ENCODE peak calls at places on chromosomes 13 and 19, in ten cellular contexts. Q, B, O, H, X, J, K, E, Y and C are unnamed samples.

GRCh38 chr19:39211731-39212376 is 7.8 kb upstream of the SYCN start:
- DNase-seq in K (no peak), X (no peak), B (no peak), E (no peak), Q (no peak), H (no peak), Y (no peak), O (no peak), J (no peak), C (no peak)

GRCh38 chr13:30872685-30873443 is 33.2 kb upstream of the MEDAG start:
- DNase-seq in E (peak; percentile 80), Q (no peak), H (peak; percentile 61), X (no peak), Y (no peak), K (no peak), J (peak; percentile 46), O (no peak), B (peak; percentile 77), C (peak; percentile 58)

GRCh38 chr13:90769387-90769786 is 578.1 kb upstream of the MIR17HG start:
- DNase-seq in E (no peak), J (no peak), B (no peak), Y (no peak), O (no peak), K (no peak), X (no peak), Q (no peak), H (no peak), C (no peak)

GRCh38 chr19:10567696-10568443 is 909 bp downstream of the CDKN2D start:
- DNase-seq in J (no peak), X (no peak), B (no peak), H (peak; percentile 35), Y (no peak), E (no peak), O (no peak), Q (no peak), K (no peak), C (no peak)

GRCh38 chr13:26965976-26966375 is 205.4 kb upstream of the GPR12 start:
- DNase-seq in K (no peak), X (no peak), Q (no peak), J (no peak), Y (no peak), O (peak; percentile 66), E (no peak), B (no peak), H (no peak), C (no peak)

GRCh38 chr13:85366759-85367417 is 432.3 kb downstream of the SLITRK6 start:
- DNase-seq in B (no peak), O (no peak), E (no peak), Y (no peak), K (no peak), H (no peak), J (no peak), Q (no peak), X (no peak), C (no peak)

GRCh38 chr13:96686286-96686685 is 308.0 kb downstream of the OXGR1 start:
- DNase-seq in J (no peak), Q (no peak), B (no peak), Y (no peak), O (no peak), H (no peak), X (no peak), K (no peak), E (no peak), C (no peak)

GRCh38 chr19:18264428-18264827 is 9.8 kb downstream of the IQCN start:
- DNase-seq in H (no peak), Q (no peak), X (no peak), B (no peak), O (no peak), J (no peak), K (no peak), E (no peak), Y (no peak), C (no peak)

GRCh38 chr19:45716314-45717130 is 14.2 kb downstream of the FBXO46 start:
- DNase-seq in H (peak; percentile 9), O (peak; percentile 2), B (no peak), Q (no peak), E (peak; percentile 38), K (no peak), J (no peak), Y (no peak), X (no peak), C (no peak)

GRCh38 chr19:16587031-16588023 is 15.1 kb upstream of the SLC35E1 start:
- DNase-seq in H (peak; percentile 91), B (no peak), E (no peak), X (peak; percentile 52), Q (no peak), J (no peak), O (no peak), K (peak; percentile 89), Y (no peak), C (peak; percentile 68)

GRCh38 chr13:74027161-74027779 is 106.9 kb downstream of the KLF12 start:
- DNase-seq in J (no peak), K (peak; percentile 65), Q (no peak), X (no peak), B (no peak), Y (no peak), H (no peak), O (no peak), E (no peak), C (no peak)

GRCh38 chr19:33302974-33303790 is 848 bp upstream of the CEBPA start:
- DNase-seq in H (peak; percentile 68), Y (no peak), B (no peak), E (no peak), K (no peak), X (no peak), J (peak; percentile 70), O (peak; percentile 37), Q (no peak), C (no peak)

GRCh38 chr13:22549126-22549525 is 631.7 kb upstream of the SGCG start:
- DNase-seq in K (no peak), O (no peak), J (no peak), B (no peak), H (no peak), Q (no peak), X (no peak), Y (no peak), E (no peak), C (no peak)

GRCh38 chr19:1295169-1296012 is 9.7 kb downstream of the EFNA2 start:
- DNase-seq in Q (no peak), B (no peak), H (no peak), K (no peak), J (no peak), Y (peak; percentile 36), O (no peak), X (no peak), E (no peak), C (no peak)

GRCh38 chr19:14248578-14249011 is 42.6 kb upstream of the ADGRL1 start:
- DNase-seq in Q (no peak), J (no peak), H (no peak), B (peak; percentile 87), O (peak; percentile 93), X (peak; percentile 23), Y (no peak), E (no peak), K (peak; percentile 33), C (peak; percentile 13)

GRCh38 chr13:28469316-28469715 is 25.6 kb downstream of the FLT1 start:
- DNase-seq in O (no peak), Q (no peak), Y (no peak), E (no peak), K (no peak), H (no peak), X (no peak), B (no peak), J (no peak), C (no peak)

GRCh38 chr19:38812004-38812840 is 523 bp downstream of the LGALS4 start:
- DNase-seq in Q (no peak), J (no peak), H (no peak), B (no peak), Y (no peak), X (no peak), K (no peak), E (no peak), O (no peak), C (no peak)

GRCh38 chr19:18295034-18295451 is 13.6 kb upstream of the JUND start:
- DNase-seq in B (no peak), Q (no peak), E (no peak), H (no peak), Y (no peak), O (no peak), K (no peak), J (no peak), X (no peak), C (no peak)

GRCh38 chr19:39825531-39826076 is 8.4 kb downstream of the DYRK1B start:
- DNase-seq in K (no peak), O (no peak), Q (no peak), H (no peak), J (no peak), E (no peak), B (no peak), X (no peak), Y (no peak), C (no peak)

GRCh38 chr19:37594982-37595382 is 306 bp downstream of the ZNF540 start:
- DNase-seq in O (peak; percentile 44), H (peak; percentile 44), K (peak; percentile 54), Q (peak; percentile 7), E (no peak), Y (peak; percentile 36), X (no peak), B (no peak), J (no peak), C (peak; percentile 24)

GRCh38 chr13:106612688-106613087 is 44.8 kb upstream of the ARGLU1 start:
- DNase-seq in B (no peak), H (peak; percentile 11), J (no peak), K (no peak), O (no peak), X (no peak), E (peak; percentile 11), Q (no peak), Y (no peak), C (no peak)

GRCh38 chr19:33500991-33501390 is 20.6 kb downstream of the PEPD start:
- DNase-seq in J (no peak), B (no peak), X (no peak), O (no peak), K (no peak), Q (no peak), Y (no peak), H (no peak), E (no peak), C (no peak)

GRCh38 chr13:112448621-112449544 is 72.7 kb downstream of the SPACA7 start:
- DNase-seq in E (no peak), Q (no peak), O (no peak), H (no peak), K (no peak), B (no peak), J (no peak), Y (no peak), X (no peak), C (no peak)

GRCh38 chr13:24234200-24234915 is 73.8 kb downstream of the SPATA13 start:
- DNase-seq in X (no peak), J (no peak), B (no peak), Q (no peak), Y (no peak), K (no peak), E (no peak), O (no peak), H (no peak), C (no peak)

GRCh38 chr19:13902993-13903555 is 2.8 kb downstream of the BRME1 start:
- DNase-seq in J (no peak), Q (no peak), K (peak; percentile 58), B (no peak), O (no peak), Y (no peak), X (no peak), E (no peak), H (peak; percentile 59), C (no peak)

GRCh38 chr19:7743425-7743841 is 3.9 kb downstream of the CD209 start:
- DNase-seq in K (peak; percentile 88), J (no peak), Y (no peak), B (no peak), E (no peak), X (no peak), O (no peak), Q (no peak), H (no peak), C (no peak)

GRCh38 chr13:29935309-29935981 is 85.0 kb upstream of the UBL3 start:
- DNase-seq in O (no peak), H (peak; percentile 49), X (peak; percentile 62), Y (peak; percentile 60), E (no peak), K (peak; percentile 94), J (no peak), B (no peak), Q (no peak), C (peak; percentile 65)